ENCODE peak calls at places on chromosomes 2 and 18, in eight cellular contexts. Z is lower lobe of right lung, I is RWPE2, F is GM12878, X is heart right ventricle, C is HepG2, U is lung, D is T-helper 17 cell. E is an unnamed sample.

GRCh38 chr18:29087616-29088246 is 910.8 kb upstream of the CDH2 start:
- ATAC-seq in Z (no peak), I (no peak), F (no peak), X (no peak), C (no peak), U (no peak), D (no peak), E (no peak)

GRCh38 chr2:160111951-160112798 is 49.8 kb upstream of the PLA2R1 start:
- ATAC-seq in Z (no peak), I (no peak), F (peak), X (no peak), C (no peak), U (no peak), D (no peak), E (no peak)

GRCh38 chr2:94759211-94759610 is 112.0 kb upstream of the TEKT4 start:
- ATAC-seq in Z (no peak), I (no peak), F (peak), X (no peak), C (peak), U (no peak), D (no peak), E (no peak)

GRCh38 chr2:36516136-36516870 is 81.7 kb downstream of the FEZ2 start:
- ATAC-seq in Z (no peak), I (no peak), F (no peak), X (no peak), C (no peak), U (no peak), D (no peak), E (no peak)

GRCh38 chr2:21658269-21658668 is 534.5 kb downstream of the TDRD15 start:
- ATAC-seq in Z (no peak), I (no peak), F (no peak), X (no peak), C (no peak), U (no peak), D (no peak), E (no peak)

GRCh38 chr2:102449370-102449974 is 23.6 kb upstream of the SLC9A4 start:
- ATAC-seq in Z (no peak), I (no peak), F (peak), X (no peak), C (peak), U (no peak), D (no peak), E (no peak)

GRCh38 chr2:181984814-181985631 is 630 bp upstream of the PPP1R1C start:
- ATAC-seq in Z (no peak), I (no peak), F (no peak), X (peak), C (no peak), U (no peak), D (no peak), E (no peak)

GRCh38 chr2:100814453-100814852 is 5.5 kb upstream of the NPAS2 start:
- ATAC-seq in Z (no peak), I (no peak), F (no peak), X (no peak), C (peak), U (no peak), D (no peak), E (no peak)

GRCh38 chr2:47402555-47402804 is 476 bp upstream of the MSH2 start:
- ATAC-seq in Z (no peak), I (peak), F (no peak), X (no peak), C (no peak), U (peak), D (no peak), E (no peak)

GRCh38 chr18:70372450-70373061 is 83.7 kb downstream of the SOCS6 start:
- ATAC-seq in Z (no peak), I (no peak), F (no peak), X (no peak), C (no peak), U (no peak), D (no peak), E (no peak)

GRCh38 chr18:68387246-68387645 is 327.7 kb downstream of the TMX3 start:
- ATAC-seq in Z (no peak), I (peak), F (no peak), X (no peak), C (no peak), U (no peak), D (no peak), E (no peak)

GRCh38 chr2:241656190-241656741 is 18.8 kb downstream of the ATG4B start:
- ATAC-seq in Z (no peak), I (no peak), F (no peak), X (no peak), C (no peak), U (no peak), D (no peak), E (no peak)

GRCh38 chr18:10400534-10400933 is 53.9 kb upstream of the APCDD1 start:
- ATAC-seq in Z (peak), I (no peak), F (peak), X (no peak), C (no peak), U (peak), D (peak), E (peak)

GRCh38 chr2:168090366-168091019 is 156.9 kb downstream of the STK39 start:
- ATAC-seq in Z (no peak), I (no peak), F (peak), X (no peak), C (no peak), U (no peak), D (no peak), E (no peak)

GRCh38 chr2:198815626-198816025 is 642.1 kb downstream of the SATB2 start:
- ATAC-seq in Z (no peak), I (no peak), F (no peak), X (no peak), C (no peak), U (no peak), D (no peak), E (no peak)

GRCh38 chr18:47899107-47899840 is 31.2 kb downstream of the SMAD2 start:
- ATAC-seq in Z (no peak), I (no peak), F (no peak), X (no peak), C (no peak), U (no peak), D (no peak), E (no peak)

GRCh38 chr2:217839073-217839749 is 163.6 kb downstream of the TNS1 start:
- ATAC-seq in Z (no peak), I (no peak), F (no peak), X (no peak), C (peak), U (no peak), D (no peak), E (no peak)

GRCh38 chr2:1609706-1610485 is 134.4 kb downstream of the PXDN start:
- ATAC-seq in Z (no peak), I (no peak), F (no peak), X (no peak), C (no peak), U (no peak), D (no peak), E (no peak)

GRCh38 chr2:108412995-108413726 is 35.4 kb downstream of the SULT1C4 start:
- ATAC-seq in Z (no peak), I (peak), F (no peak), X (no peak), C (no peak), U (no peak), D (no peak), E (no peak)

GRCh38 chr2:12270876-12271588 is 445.7 kb upstream of the TRIB2 start:
- ATAC-seq in Z (no peak), I (no peak), F (peak), X (no peak), C (no peak), U (no peak), D (peak), E (no peak)

GRCh38 chr2:109089602-109090300 is 39.3 kb upstream of the SH3RF3 start:
- ATAC-seq in Z (no peak), I (peak), F (no peak), X (no peak), C (no peak), U (no peak), D (no peak), E (no peak)

GRCh38 chr2:232439758-232440135 is 16.2 kb upstream of the ALPI start:
- ATAC-seq in Z (no peak), I (no peak), F (peak), X (no peak), C (peak), U (no peak), D (no peak), E (no peak)

GRCh38 chr2:172296267-172297046 is 130.9 kb upstream of the ITGA6 start:
- ATAC-seq in Z (no peak), I (peak), F (no peak), X (no peak), C (no peak), U (no peak), D (no peak), E (peak)

GRCh38 chr18:6542296-6542695 is 127.6 kb upstream of the L3MBTL4 start:
- ATAC-seq in Z (no peak), I (no peak), F (no peak), X (no peak), C (no peak), U (no peak), D (no peak), E (no peak)

GRCh38 chr2:19330436-19330835 is 28.0 kb downstream of the OSR1 start:
- ATAC-seq in Z (no peak), I (no peak), F (no peak), X (no peak), C (no peak), U (no peak), D (no peak), E (no peak)

GRCh38 chr2:157810037-157810436 is 66.1 kb downstream of the ACVR1 start:
- ATAC-seq in Z (no peak), I (no peak), F (no peak), X (no peak), C (peak), U (peak), D (no peak), E (no peak)

GRCh38 chr2:219418570-219419189 is 503 bp downstream of the DES start:
- ATAC-seq in Z (peak), I (no peak), F (no peak), X (peak), C (no peak), U (no peak), D (no peak), E (no peak)

GRCh38 chr18:51955136-51955535 is 384.9 kb upstream of the DCC start:
- ATAC-seq in Z (no peak), I (no peak), F (no peak), X (no peak), C (no peak), U (no peak), D (no peak), E (no peak)

GRCh38 chr2:187403568-187404260 is 44.3 kb downstream of the CALCRL start:
- ATAC-seq in Z (no peak), I (no peak), F (peak), X (peak), C (no peak), U (no peak), D (no peak), E (no peak)

GRCh38 chr2:120398961-120399888 is 53.3 kb downstream of the INHBB start:
- ATAC-seq in Z (no peak), I (peak), F (no peak), X (no peak), C (peak), U (no peak), D (no peak), E (peak)

GRCh38 chr18:13649397-13650252 is 76.7 kb downstream of the FAM210A start:
- ATAC-seq in Z (no peak), I (no peak), F (no peak), X (no peak), C (peak), U (no peak), D (no peak), E (no peak)

GRCh38 chr2:191686658-191687057 is 8.7 kb downstream of the NABP1 start:
- ATAC-seq in Z (no peak), I (no peak), F (peak), X (no peak), C (no peak), U (no peak), D (no peak), E (no peak)

GRCh38 chr2:197879844-197880408 is 75.5 kb downstream of the PLCL1 start:
- ATAC-seq in Z (no peak), I (no peak), F (no peak), X (no peak), C (no peak), U (no peak), D (no peak), E (no peak)